ENCODE peak calls at places on chromosomes 3 and 15, in seven cellular contexts. V is Calu3, S is LoVo, D is NCI-H1105, B is NCI-H1417, Z is AG09319, X is GM12865. Q is an unnamed sample.

GRCh38 chr3:183233986-183234385 is 19.1 kb upstream of the B3GNT5 start:
- DNase-seq in Z (no peak), B (no peak), D (no peak), S (no peak), V (no peak), X (no peak), Q (no peak)

GRCh38 chr15:89439764-89440163 is 56.6 kb downstream of the RHCG start:
- DNase-seq in Z (no peak), D (no peak), V (no peak), S (no peak), X (no peak), B (no peak), Q (no peak)

GRCh38 chr3:166606988-166607387 is 769.8 kb upstream of the BCHE start:
- DNase-seq in Z (no peak), D (no peak), S (no peak), V (no peak), X (no peak), B (no peak), Q (no peak)

GRCh38 chr3:108862865-108863798 is 40.5 kb downstream of the TRAT1 start:
- DNase-seq in S (peak), V (peak), B (no peak), D (no peak), Z (no peak), X (peak), Q (no peak)

GRCh38 chr3:13637311-13637891 is 88.5 kb downstream of the FBLN2 start:
- DNase-seq in Z (no peak), V (no peak), X (no peak), S (no peak), D (no peak), B (no peak), Q (no peak)

GRCh38 chr3:27507111-27507510 is 22.9 kb upstream of the SLC4A7 start:
- DNase-seq in S (no peak), X (no peak), B (no peak), D (no peak), V (no peak), Z (no peak), Q (no peak)

GRCh38 chr15:82105458-82106205 is 59.8 kb upstream of the MEX3B start:
- DNase-seq in D (peak), V (peak), Z (peak), B (peak), S (no peak), X (no peak), Q (no peak)

GRCh38 chr3:48847586-48848423 is at the start of gene PRKAR2A:
- DNase-seq in S (peak), V (peak), Z (peak), X (peak), D (peak), B (peak), Q (peak)

GRCh38 chr3:125116311-125117069 is 60.7 kb upstream of the HEG1 start:
- DNase-seq in B (no peak), V (no peak), S (no peak), D (no peak), X (peak), Z (peak), Q (no peak)

Q was measured in HEK293T.